ENCODE peak calls at places on chromosomes 5 and 9, in seven cellular contexts. Q is nephron progenitor cell; K is IMR-90; A is MM.1S; R is glutamatergic neuron; Z is CD4-positive, alpha-beta T cell; N is activated B cell treated with CpG ODN at 0.5 μM for 24 hours. L is an unnamed sample.
A peak's percentile ranks its signal among the peaks of the same experiment; 100 is the strongest.

GRCh38 chr9:133619791-133620190 is 10.6 kb upstream of the FAM163B start:
- DNase-seq in N (no peak), Q (no peak), R (no peak), A (peak; percentile 10), Z (peak; percentile 36), K (no peak), L (no peak)

GRCh38 chr5:95347516-95348140 is 43.5 kb upstream of the FAM81B start:
- DNase-seq in R (no peak), Q (no peak), N (no peak), Z (no peak), A (no peak), K (no peak), L (no peak)

GRCh38 chr5:24642022-24642421 is 2.8 kb downstream of the CDH10 start:
- DNase-seq in K (peak; percentile 0), Z (no peak), Q (no peak), R (no peak), N (no peak), A (peak; percentile 33), L (peak; percentile 8)

GRCh38 chr5:9462109-9462508 is 83.8 kb downstream of the SEMA5A start:
- DNase-seq in K (no peak), R (no peak), N (no peak), A (no peak), Q (no peak), Z (no peak), L (no peak)

GRCh38 chr5:93579561-93580386 is 1.2 kb downstream of the NR2F1-AS1 start:
- DNase-seq in Z (no peak), K (peak; percentile 48), A (no peak), Q (peak; percentile 64), R (peak; percentile 63), N (no peak), L (peak; percentile 60)

GRCh38 chr9:31355159-31355882 is 1029.1 kb upstream of the ACO1 start:
- DNase-seq in A (no peak), Q (no peak), R (no peak), Z (no peak), N (no peak), K (no peak), L (no peak)

GRCh38 chr5:27318701-27319100 is 280.3 kb upstream of the CDH9 start:
- DNase-seq in K (peak; percentile 68), Z (no peak), Q (no peak), A (no peak), N (no peak), R (no peak), L (peak; percentile 16)

GRCh38 chr5:58019614-58020013 is 440.3 kb downstream of the PLK2 start:
- DNase-seq in K (no peak), A (no peak), Z (no peak), R (no peak), N (no peak), Q (no peak), L (no peak)

GRCh38 chr9:77019810-77020437 is 469 bp downstream of the FOXB2 start:
- DNase-seq in N (no peak), K (no peak), Q (peak; percentile 45), A (no peak), Z (no peak), R (peak; percentile 34), L (no peak)

GRCh38 chr5:159031513-159031912 is 68.2 kb downstream of the EBF1 start:
- DNase-seq in A (no peak), Z (no peak), N (no peak), K (peak; percentile 57), Q (peak; percentile 38), R (no peak), L (no peak)

GRCh38 chr5:79133657-79134451 is 22.2 kb downstream of the BHMT start:
- DNase-seq in A (peak; percentile 69), Z (peak; percentile 40), N (no peak), K (peak; percentile 88), Q (peak; percentile 76), R (peak; percentile 78), L (peak; percentile 85)
- TF ChIP-seq CTCF in A (peak; percentile 77), Z (peak; percentile 62), N (no peak), K (peak; percentile 86), Q (peak; percentile 56), R (no peak), L (peak; percentile 79)

GRCh38 chr9:6106576-6107339 is 91.3 kb upstream of the RANBP6 start:
- DNase-seq in R (no peak), N (no peak), Q (peak; percentile 7), A (peak; percentile 90), K (peak; percentile 12), Z (no peak), L (peak; percentile 73)
- TF ChIP-seq CTCF in R (no peak), N (no peak), Q (peak; percentile 19), A (peak; percentile 72), K (no peak), Z (no peak), L (peak; percentile 63)

GRCh38 chr9:32382582-32383320 is 1.7 kb upstream of the ACO1 start:
- DNase-seq in Z (no peak), N (no peak), A (no peak), R (no peak), Q (no peak), K (no peak), L (no peak)

GRCh38 chr9:32385885-32386283 is 1.4 kb downstream of the ACO1 start:
- DNase-seq in Q (no peak), N (no peak), K (no peak), A (no peak), R (no peak), Z (no peak), L (no peak)

GRCh38 chr9:32384002-32384363 is 460 bp upstream of the ACO1 start:
- DNase-seq in K (no peak), Z (no peak), N (no peak), A (no peak), Q (no peak), R (no peak), L (no peak)

GRCh38 chr9:32385135-32385884 is 867 bp downstream of the ACO1 start:
- DNase-seq in Z (no peak), Q (no peak), R (no peak), A (no peak), K (peak; percentile 41), N (no peak), L (no peak)

GRCh38 chr9:32384364-32385134 is at the start of gene ACO1:
- DNase-seq in K (peak; percentile 82), Q (peak; percentile 97), Z (peak; percentile 79), R (peak; percentile 93), A (peak; percentile 85), N (peak; percentile 92), L (peak; percentile 83)
- TF ChIP-seq CTCF in K (no peak), Q (no peak), Z (no peak), R (no peak), A (no peak), N (no peak), L (no peak)

GRCh38 chr9:108412755-108413154 is 443.0 kb downstream of the ACTL7B start:
- DNase-seq in A (no peak), N (no peak), R (no peak), K (peak; percentile 11), Q (no peak), Z (no peak), L (no peak)

GRCh38 chr9:108411632-108412031 is 444.2 kb downstream of the ACTL7B start:
- DNase-seq in N (no peak), R (no peak), Q (no peak), K (no peak), A (no peak), Z (no peak), L (no peak)

DNA sequence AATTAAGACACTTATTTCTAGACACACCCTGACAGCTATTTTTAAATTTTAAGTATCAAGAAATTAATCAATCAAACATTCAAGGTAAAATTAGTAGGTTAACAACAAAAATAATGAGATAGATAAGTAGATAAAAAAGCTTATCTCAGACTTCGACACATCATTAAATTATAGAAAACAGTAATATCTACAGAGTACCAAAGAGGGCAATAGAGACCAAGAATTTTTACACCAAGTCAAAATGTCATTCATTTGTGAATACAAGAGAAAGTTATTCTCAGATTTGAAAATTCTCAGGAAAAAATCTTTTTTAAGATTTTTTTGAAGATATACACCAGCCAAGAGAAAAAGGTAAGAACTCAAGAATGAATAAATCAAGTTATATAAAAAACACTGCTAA is 445.6 kb downstream of the ACTL7B start:
- DNase-seq in Z (no peak), K (no peak), A (no peak), R (no peak), N (no peak), Q (no peak), L (no peak)
- TF ChIP-seq CTCF in Z (no peak), K (no peak), A (no peak), R (no peak), N (no peak), Q (no peak), L (no peak)

DNA sequence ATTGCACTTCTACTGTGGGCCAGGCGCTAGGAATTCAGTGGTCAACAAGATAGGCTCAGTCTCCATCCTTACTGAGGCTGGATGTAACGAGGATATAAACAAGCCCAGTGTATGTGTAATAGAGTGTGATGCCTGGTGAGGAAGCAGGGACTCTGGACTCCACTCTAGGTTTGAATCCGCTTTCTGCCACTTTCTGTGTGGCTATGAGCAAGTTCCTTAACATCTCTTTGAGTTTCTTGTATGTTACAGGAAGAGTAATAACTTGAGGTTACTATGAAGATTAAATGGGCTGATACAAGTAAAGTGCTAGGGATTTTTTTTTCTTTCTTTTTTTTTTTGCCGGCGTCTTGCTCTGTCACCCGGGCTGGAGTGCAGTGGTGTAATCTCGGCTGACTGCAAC is 12.4 kb downstream of the DOCK2 start:
- DNase-seq in A (no peak), K (no peak), Q (no peak), Z (no peak), N (no peak), R (no peak), L (no peak)
- TF ChIP-seq CTCF in A (no peak), K (no peak), Q (no peak), Z (no peak), N (no peak), R (no peak), L (no peak)

DNA sequence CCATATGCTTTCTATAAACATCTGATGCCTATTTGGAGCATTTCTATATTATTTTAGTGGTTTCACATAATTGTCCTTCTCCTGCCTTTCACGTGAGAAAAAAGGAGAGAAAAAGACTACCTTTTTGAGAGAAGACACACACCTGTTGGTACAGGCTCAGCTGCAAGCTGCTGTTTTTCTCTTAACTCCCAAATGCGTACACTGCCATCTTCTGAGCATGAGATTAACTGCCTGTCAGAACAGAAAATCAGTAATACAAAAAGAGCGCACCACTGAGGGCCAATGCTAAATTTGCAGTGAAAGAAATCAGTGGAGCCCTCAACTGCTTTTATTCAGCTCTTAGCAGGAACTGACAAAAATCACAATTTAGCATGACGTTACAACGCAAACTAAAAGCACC is 54.9 kb downstream of the WDR41 start:
- DNase-seq in N (no peak), K (no peak), R (peak; percentile 27), Q (no peak), A (no peak), Z (no peak), L (no peak)
- TF ChIP-seq CTCF in N (no peak), K (no peak), R (no peak), Q (no peak), A (no peak), Z (no peak), L (no peak)

GRCh38 chr9:82106536-82106935 is 118.0 kb downstream of the SPATA31D1 start:
- DNase-seq in K (no peak), Q (no peak), R (no peak), N (no peak), Z (no peak), A (no peak), L (no peak)

GRCh38 chr9:82104252-82104651 is 115.7 kb downstream of the SPATA31D1 start:
- DNase-seq in R (no peak), N (no peak), Q (no peak), A (no peak), Z (no peak), K (no peak), L (no peak)

GRCh38 chr9:82105729-82106128 is 117.2 kb downstream of the SPATA31D1 start:
- DNase-seq in R (no peak), Q (no peak), N (no peak), K (no peak), A (no peak), Z (no peak), L (no peak)

GRCh38 chr9:82101475-82101874 is 112.9 kb downstream of the SPATA31D1 start:
- DNase-seq in N (no peak), Z (no peak), K (no peak), Q (no peak), A (peak; percentile 21), R (no peak), L (peak; percentile 11)
- TF ChIP-seq CTCF in N (no peak), Z (no peak), K (no peak), Q (no peak), A (peak; percentile 17), R (no peak), L (peak; percentile 12)